ENCODE peak calls at places on chromosome 18, in six cellular contexts. L is bronchial epithelial cell; D is AG10803; J is A549; K is CD8-positive, alpha-beta T cell; V is PC-3. H is an unnamed sample.

GRCh38 chr18:79870369-79871025 is 72.8 kb downstream of the KCNG2 start:
- DNase-seq in L (no peak), D (no peak), J (no peak), K (no peak), V (no peak), H (no peak)

GRCh38 chr18:13378150-13378549 is 159.6 kb downstream of the LDLRAD4 start:
- DNase-seq in L (no peak), D (no peak), J (no peak), K (no peak), V (no peak), H (no peak)

GRCh38 chr18:62396381-62396780 is 71.3 kb downstream of the TNFRSF11A start:
- DNase-seq in L (peak; percentile 44), D (no peak), J (no peak), K (no peak), V (peak; percentile 68), H (peak; percentile 40)

GRCh38 chr18:48547456-48548403 is 8.9 kb downstream of the CTIF start:
- DNase-seq in L (peak; percentile 92), D (peak; percentile 95), J (peak; percentile 38), K (no peak), V (peak; percentile 9), H (peak; percentile 96)

GRCh38 chr18:12287131-12287681 is 20.8 kb upstream of the TUBB6 start:
- DNase-seq in L (no peak), D (no peak), J (no peak), K (no peak), V (no peak), H (peak; percentile 60)

GRCh38 chr18:495017-495416 is 5.5 kb downstream of the COLEC12 start:
- DNase-seq in L (no peak), D (peak; percentile 44), J (no peak), K (no peak), V (no peak), H (no peak)

GRCh38 chr18:26894006-26894405 is 28.5 kb upstream of the AQP4 start:
- DNase-seq in L (no peak), D (no peak), J (no peak), K (no peak), V (no peak), H (no peak)

GRCh38 chr18:43847164-43848091 is 570.1 kb upstream of the SYT4 start:
- DNase-seq in L (peak; percentile 42), D (peak; percentile 55), J (no peak), K (no peak), V (peak; percentile 31), H (peak; percentile 5)

GRCh38 chr18:72866901-72867701 is 686 bp downstream of the NETO1 start:
- DNase-seq in L (no peak), D (no peak), J (no peak), K (no peak), V (no peak), H (peak; percentile 21)

GRCh38 chr18:48003426-48004349 is 73.2 kb upstream of the SMAD2 start:
- DNase-seq in L (peak; percentile 62), D (peak; percentile 18), J (peak; percentile 98), K (no peak), V (peak; percentile 56), H (peak; percentile 33)

GRCh38 chr18:5872886-5873285 is 22.4 kb downstream of the TMEM200C start:
- DNase-seq in L (no peak), D (no peak), J (no peak), K (no peak), V (no peak), H (no peak)

GRCh38 chr18:79982736-79983135 is 5.6 kb downstream of the TXNL4A start:
- DNase-seq in L (no peak), D (peak; percentile 30), J (peak; percentile 10), K (no peak), V (no peak), H (no peak)

GRCh38 chr18:55778731-55779460 is 190.9 kb upstream of the TCF4 start:
- DNase-seq in L (peak; percentile 86), D (peak; percentile 50), J (no peak), K (no peak), V (no peak), H (peak; percentile 72)

DNA sequence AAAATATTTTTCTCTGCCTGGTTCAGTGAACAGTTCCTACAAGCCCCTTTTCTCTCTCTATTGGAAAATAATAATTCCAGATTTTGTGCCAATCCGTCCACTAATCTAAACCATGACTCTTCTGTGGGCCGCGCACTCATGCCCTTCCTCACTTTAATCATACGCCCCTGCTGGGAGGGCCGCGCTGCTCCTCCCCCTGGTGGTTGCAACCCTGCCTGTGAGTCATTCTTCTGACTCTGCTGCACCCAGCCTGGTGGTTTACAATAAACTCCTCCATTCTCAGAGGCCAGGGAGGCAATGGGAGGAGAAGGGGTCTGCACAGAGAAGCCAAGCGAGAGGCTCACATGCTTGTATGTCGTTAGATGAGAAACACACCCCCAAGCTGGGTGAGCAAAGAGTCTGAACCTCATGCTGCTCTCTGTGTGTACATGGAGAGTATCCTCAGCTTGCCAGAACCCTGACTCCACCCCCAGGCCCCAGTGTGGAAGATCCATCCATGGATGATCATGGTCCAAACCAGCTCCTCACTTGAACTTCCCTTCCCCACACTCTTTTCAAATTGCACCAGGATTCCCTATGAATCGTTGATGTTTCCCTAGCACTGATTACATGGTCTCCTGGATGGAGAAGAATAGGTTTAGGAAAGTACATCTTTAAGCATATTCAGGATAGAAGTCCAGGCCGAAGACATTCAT is 228.9 kb downstream of the ANKRD30B start:
- DNase-seq in L (peak; percentile 22), D (peak; percentile 26), J (no peak), K (no peak), V (peak; percentile 82), H (no peak)
- TF ChIP-seq CTCF in L (no peak), D (peak; percentile 21), J (no peak), K (no peak), V (peak; percentile 48), H (no peak)

DNA sequence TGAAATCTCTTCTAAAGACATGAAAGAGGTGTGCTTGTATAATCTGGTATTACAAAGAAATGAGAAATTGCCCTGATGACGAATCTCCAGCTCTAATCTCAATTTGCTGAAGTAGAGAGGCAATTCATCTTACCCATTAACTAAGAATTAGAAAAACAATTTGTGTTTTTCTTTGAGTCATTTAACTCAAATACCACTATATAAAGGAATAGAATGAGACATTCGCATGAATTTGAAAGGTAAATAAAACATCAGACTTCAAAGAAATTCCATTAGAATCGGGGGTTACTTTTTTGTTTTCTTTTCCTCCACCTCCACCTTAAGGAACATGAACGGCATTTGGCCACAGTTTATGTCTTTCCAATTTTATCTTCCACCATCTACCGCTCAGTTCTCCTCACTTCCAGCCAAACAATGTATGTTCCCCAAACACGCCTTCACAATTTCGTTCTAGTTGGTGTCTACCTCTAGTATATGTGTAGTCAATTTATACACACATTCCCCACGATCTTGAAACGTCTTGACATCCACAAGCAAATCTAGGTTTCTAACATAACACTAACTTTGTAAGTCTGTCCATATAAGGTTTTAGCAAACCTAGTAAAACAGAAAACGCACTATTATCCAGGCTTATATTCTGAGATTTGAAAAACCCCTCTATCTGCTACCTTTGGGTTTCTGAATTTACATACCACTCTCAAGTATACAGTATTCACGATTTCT is 1.3 kb upstream of the SMCHD1 start:
- DNase-seq in L (peak; percentile 17), D (no peak), J (no peak), K (no peak), V (peak; percentile 56), H (peak; percentile 3)
- H3K4me3 ChIP-seq in L (peak overlapping the region; percentile 97), D (peak overlapping the region; percentile 89), J (peak overlapping the region; percentile 92), K (peak overlapping the region; percentile 96), V (peak overlapping the region; percentile 87), H (peak overlapping the region; percentile 76)

DNA sequence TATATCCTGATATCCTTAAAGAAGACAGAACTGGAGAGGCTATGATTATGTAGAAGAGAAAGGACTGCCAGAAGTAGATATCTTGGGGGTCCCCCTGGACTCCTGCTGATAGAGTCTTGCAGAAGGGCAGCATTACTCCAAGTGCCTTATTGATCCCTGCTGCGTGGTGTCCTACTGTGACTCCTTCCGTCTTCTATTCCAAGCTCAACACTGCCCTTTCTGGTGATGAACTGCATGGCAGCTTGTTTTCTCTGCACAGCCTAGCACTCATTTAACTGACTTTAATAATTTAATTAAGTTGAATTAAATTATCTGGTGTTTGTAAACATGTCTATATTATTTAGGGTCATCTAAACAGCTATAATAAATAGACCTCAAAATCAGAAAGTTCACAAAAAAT is 194.1 kb upstream of the DSEL start:
- DNase-seq in L (peak; percentile 31), D (no peak), J (peak; percentile 13), K (no peak), V (peak; percentile 19), H (peak; percentile 37)
- TF ChIP-seq CTCF in L (peak; percentile 34), D (no peak), J (peak; percentile 12), K (no peak), V (peak; percentile 52), H (peak; percentile 64)

GRCh38 chr18:76803413-76803812 is 18.9 kb upstream of the ZNF236 start:
- DNase-seq in L (no peak), D (no peak), J (no peak), K (no peak), V (no peak), H (no peak)
- H3K4me3 ChIP-seq in L (no peak overlapping the region), D (no peak overlapping the region), J (no peak overlapping the region), K (no peak overlapping the region), V (peak overlapping the region; percentile 55), H (no peak overlapping the region)

GRCh38 chr18:74832381-74832780 is 234.7 kb downstream of the ZNF407 start:
- DNase-seq in L (peak; percentile 52), D (no peak), J (no peak), K (no peak), V (no peak), H (peak; percentile 78)
- TF ChIP-seq CTCF in L (no peak), D (no peak), J (no peak), K (no peak), V (no peak), H (no peak)

GRCh38 chr18:37254256-37254880 is 311.2 kb downstream of the CELF4 start:
- DNase-seq in L (no peak), D (no peak), J (no peak), K (no peak), V (no peak), H (no peak)
- H3K4me3 ChIP-seq in L (peak overlapping the region; percentile 39), D (no peak overlapping the region), J (peak overlapping the region; percentile 66), K (no peak overlapping the region), V (peak overlapping the region; percentile 30), H (peak overlapping the region; percentile 18)

GRCh38 chr18:58401191-58401590 is 227.7 kb downstream of the ALPK2 start:
- DNase-seq in L (no peak), D (no peak), J (no peak), K (no peak), V (no peak), H (no peak)

GRCh38 chr18:58398648-58399398 is 230.1 kb downstream of the ALPK2 start:
- DNase-seq in L (no peak), D (no peak), J (no peak), K (no peak), V (no peak), H (no peak)

GRCh38 chr18:58402951-58403702 is 225.8 kb downstream of the ALPK2 start:
- DNase-seq in L (no peak), D (no peak), J (no peak), K (no peak), V (no peak), H (no peak)

GRCh38 chr18:58402247-58402646 is 226.6 kb downstream of the ALPK2 start:
- DNase-seq in L (peak; percentile 54), D (no peak), J (peak; percentile 24), K (no peak), V (peak; percentile 10), H (peak; percentile 64)

GRCh38 chr18:58400337-58400885 is 228.5 kb downstream of the ALPK2 start:
- DNase-seq in L (no peak), D (peak; percentile 87), J (no peak), K (no peak), V (no peak), H (no peak)
- TF ChIP-seq CTCF in L (no peak), D (no peak), J (no peak), K (no peak), V (peak; percentile 5), H (no peak)